ENCODE peak calls at places on chromosomes 12 and 14, in five cellular contexts. I is GM23338, F is MM.1S, H is HCT116, O is hepatocyte. E is an unnamed sample.

GRCh38 chr12:51549637-51550036 is 41.4 kb upstream of the SCN8A start:
- DNase-seq in I (no peak), F (no peak), H (no peak), O (no peak), E (no peak)

GRCh38 chr12:90078344-90078743 is 369.7 kb upstream of the ATP2B1 start:
- DNase-seq in I (no peak), F (no peak), H (no peak), O (no peak), E (no peak)

GRCh38 chr12:18955594-18955993 is 173.9 kb upstream of the PLEKHA5 start:
- DNase-seq in I (no peak), F (no peak), H (no peak), O (no peak), E (peak; percentile 28)

GRCh38 chr14:93012516-93013367 is 89.8 kb downstream of the CHGA start:
- DNase-seq in I (no peak), F (no peak), H (no peak), O (no peak), E (no peak)

GRCh38 chr14:39417014-39417413 is 15.2 kb downstream of the FBXO33 start:
- DNase-seq in I (peak; percentile 86), F (no peak), H (peak; percentile 6), O (no peak), E (peak; percentile 39)

GRCh38 chr12:81167694-81168093 is 89.8 kb downstream of the ACSS3 start:
- DNase-seq in I (peak; percentile 32), F (no peak), H (no peak), O (no peak), E (peak; percentile 14)

GRCh38 chr12:26845984-26846383 is 13.0 kb upstream of the ITPR2 start:
- DNase-seq in I (no peak), F (no peak), H (no peak), O (peak; percentile 70), E (no peak)

GRCh38 chr12:27652174-27652763 is 44.0 kb upstream of the REP15 start:
- DNase-seq in I (peak; percentile 95), F (peak; percentile 62), H (peak; percentile 58), O (peak; percentile 91), E (peak; percentile 97)

GRCh38 chr12:4148418-4149056 is 125.0 kb upstream of the CCND2 start:
- DNase-seq in I (no peak), F (peak; percentile 97), H (no peak), O (no peak), E (no peak)

GRCh38 chr14:89576132-89576923 is 159.3 kb upstream of the FOXN3 start:
- DNase-seq in I (peak; percentile 73), F (no peak), H (no peak), O (no peak), E (no peak)

GRCh38 chr12:9697619-9698018 is 28.1 kb downstream of the CLEC2D start:
- DNase-seq in I (no peak), F (no peak), H (no peak), O (no peak), E (no peak)

GRCh38 chr12:5439333-5439732 is 7.4 kb downstream of the NTF3 start:
- DNase-seq in I (peak; percentile 33), F (no peak), H (no peak), O (no peak), E (no peak)

GRCh38 chr12:69469854-69470188 is 367 bp upstream of the FRS2 start:
- DNase-seq in I (no peak), F (no peak), H (no peak), O (no peak), E (no peak)

GRCh38 chr14:81161088-81161487 is 59.7 kb downstream of the GTF2A1 start:
- DNase-seq in I (no peak), F (no peak), H (no peak), O (no peak), E (no peak)

GRCh38 chr14:24241829-24242443 is 487 bp downstream of the TINF2 start:
- DNase-seq in I (peak; percentile 97), F (peak; percentile 84), H (peak; percentile 86), O (peak; percentile 98), E (peak; percentile 95)
- TF ChIP-seq EZH2phosphoT487 in I (no peak), F (no peak), H (no peak), O (no peak), E (no peak)

GRCh38 chr14:91373591-91374245 is 43.9 kb downstream of the CCDC88C start:
- DNase-seq in I (no peak), F (peak; percentile 80), H (no peak), O (no peak), E (peak; percentile 38)

GRCh38 chr14:91371011-91371989 is 46.3 kb downstream of the CCDC88C start:
- DNase-seq in I (no peak), F (peak; percentile 61), H (no peak), O (no peak), E (no peak)

GRCh38 chr14:91372680-91373495 is 44.7 kb downstream of the CCDC88C start:
- DNase-seq in I (no peak), F (peak; percentile 48), H (no peak), O (no peak), E (no peak)

GRCh38 chr14:91369628-91370445 is 47.8 kb downstream of the CCDC88C start:
- DNase-seq in I (no peak), F (peak; percentile 12), H (no peak), O (no peak), E (peak; percentile 10)

DNA sequence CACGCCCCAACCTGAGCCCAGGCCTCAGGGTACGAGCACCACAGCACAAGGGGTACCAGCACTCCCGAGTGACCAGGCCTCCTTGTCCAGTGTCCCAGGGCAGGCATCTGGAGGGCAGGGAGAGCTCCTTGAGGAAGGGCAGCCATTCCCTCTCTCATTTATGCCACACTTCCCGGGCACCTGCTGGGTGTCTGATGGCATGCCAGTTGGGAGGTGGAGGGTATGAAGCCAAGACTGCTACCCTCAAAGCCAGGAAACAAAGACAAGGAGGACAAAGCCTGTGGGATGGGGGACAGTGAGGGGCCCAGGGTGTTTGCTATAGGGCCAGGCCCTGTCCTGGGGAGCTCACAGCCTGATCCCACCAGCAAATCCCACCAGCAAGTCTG is 45.6 kb downstream of the CCDC88C start:
- DNase-seq in I (no peak), F (no peak), H (no peak), O (no peak), E (no peak)
- H3K4me3 ChIP-seq in I (no peak overlapping the region), F (peak overlapping the region; percentile 34), H (no peak overlapping the region), O (no peak overlapping the region), E (no peak overlapping the region)

GRCh38 chr12:118065380-118065779 is 4.4 kb upstream of the WSB2 start:
- DNase-seq in I (no peak), F (no peak), H (no peak), O (no peak), E (no peak)

GRCh38 chr12:118061011-118061875 is at the start of gene WSB2:
- DNase-seq in I (peak; percentile 77), F (peak; percentile 6), H (no peak), O (peak; percentile 87), E (peak; percentile 41)

GRCh38 chr12:118061876-118062791 is 1.2 kb upstream of the WSB2 start:
- DNase-seq in I (peak; percentile 90), F (no peak), H (no peak), O (peak; percentile 62), E (peak; percentile 73)

GRCh38 chr12:118064608-118065007 is 3.6 kb upstream of the WSB2 start:
- DNase-seq in I (peak; percentile 67), F (no peak), H (no peak), O (no peak), E (no peak)

GRCh38 chr12:118063567-118064391 is 2.8 kb upstream of the WSB2 start:
- DNase-seq in I (no peak), F (no peak), H (no peak), O (peak; percentile 41), E (no peak)
- H3K4me2 ChIP-seq in I (peak overlapping the region; percentile 82), F (no peak overlapping the region), H (no peak overlapping the region), O (peak overlapping the region; percentile 98), E (no peak overlapping the region)

GRCh38 chr12:43102506-43103269 is 449.3 kb downstream of the ADAMTS20 start:
- DNase-seq in I (no peak), F (no peak), H (no peak), O (no peak), E (no peak)

GRCh38 chr12:43104524-43104923 is 447.5 kb downstream of the ADAMTS20 start:
- DNase-seq in I (no peak), F (no peak), H (no peak), O (no peak), E (peak; percentile 69)

GRCh38 chr12:43106355-43106754 is 445.6 kb downstream of the ADAMTS20 start:
- DNase-seq in I (no peak), F (no peak), H (no peak), O (no peak), E (no peak)

GRCh38 chr12:43105426-43105981 is 446.5 kb downstream of the ADAMTS20 start:
- DNase-seq in I (no peak), F (no peak), H (no peak), O (no peak), E (no peak)

GRCh38 chr12:43103866-43104265 is 448.1 kb downstream of the ADAMTS20 start:
- DNase-seq in I (no peak), F (no peak), H (no peak), O (no peak), E (no peak)
- TF ChIP-seq EZH2phosphoT487 in I (no peak), F (no peak), H (no peak), O (no peak), E (no peak)

GRCh38 chr12:1213205-1213604 is 222.2 kb downstream of the ERC1 start:
- DNase-seq in I (no peak), F (no peak), H (no peak), O (no peak), E (no peak)

GRCh38 chr12:1220127-1221092 is 229.4 kb downstream of the ERC1 start:
- DNase-seq in I (no peak), F (no peak), H (no peak), O (no peak), E (peak; percentile 73)

GRCh38 chr12:1218369-1218768 is 227.3 kb downstream of the ERC1 start:
- DNase-seq in I (no peak), F (no peak), H (no peak), O (no peak), E (no peak)

GRCh38 chr12:1217191-1217949 is 226.3 kb downstream of the ERC1 start:
- DNase-seq in I (no peak), F (no peak), H (no peak), O (no peak), E (peak; percentile 94)

DNA sequence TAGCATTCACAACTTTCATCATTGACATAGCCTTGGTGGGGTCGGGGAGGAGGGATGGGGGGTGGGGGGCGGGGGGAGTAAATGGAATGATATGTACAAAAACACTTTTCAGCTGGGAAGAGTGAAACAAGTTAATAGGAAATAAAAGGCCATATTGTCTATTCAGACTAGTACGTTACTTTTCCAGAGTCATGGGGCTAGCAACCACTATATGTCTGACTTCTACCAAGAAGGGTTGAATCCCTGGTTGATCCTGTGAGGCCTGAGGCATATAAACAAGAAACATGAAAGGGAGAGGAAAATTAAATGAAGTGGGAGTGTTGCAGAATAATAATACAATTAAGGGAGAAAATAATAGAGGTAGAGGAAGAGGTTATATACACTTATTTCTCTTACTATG is 225.5 kb downstream of the ERC1 start:
- DNase-seq in I (no peak), F (no peak), H (no peak), O (no peak), E (peak; percentile 3)
- H3K4me3 ChIP-seq in I (no peak overlapping the region), F (no peak overlapping the region), H (no peak overlapping the region), O (no peak overlapping the region), E (peak overlapping the region; percentile 20)

GRCh38 chr14:70014696-70015095 is 135.5 kb downstream of the SMOC1 start:
- DNase-seq in I (no peak), F (no peak), H (no peak), O (no peak), E (no peak)

GRCh38 chr14:70018713-70019201 is 139.5 kb downstream of the SMOC1 start:
- DNase-seq in I (no peak), F (peak; percentile 87), H (no peak), O (no peak), E (no peak)

GRCh38 chr14:70021548-70021947 is 142.3 kb downstream of the SMOC1 start:
- DNase-seq in I (no peak), F (no peak), H (no peak), O (no peak), E (no peak)

GRCh38 chr14:70020350-70021170 is 141.3 kb downstream of the SMOC1 start:
- DNase-seq in I (peak; percentile 13), F (no peak), H (no peak), O (no peak), E (no peak)

GRCh38 chr14:70018246-70018645 is 139.0 kb downstream of the SMOC1 start:
- DNase-seq in I (no peak), F (no peak), H (no peak), O (no peak), E (no peak)
- H3K4me2 ChIP-seq in I (no peak overlapping the region), F (peak overlapping the region; percentile 59), H (no peak overlapping the region), O (no peak overlapping the region), E (no peak overlapping the region)